ENCODE peak calls at places on chromosome 5, in eight cellular contexts. One of them, this sample, is unnamed.

GRCh38 chr5:56479126-56479525 is 246.0 kb upstream of the ANKRD55 start:
- DNase-seq in epithelial cell of esophagus: no peak
- DNase-seq in AG04450: no peak
- DNase-seq in fibroblast of lung: no peak
- DNase-seq in Calu3: no peak
- DNase-seq in MCF 10A: no peak
- DNase-seq in A549: no peak
- DNase-seq in activated CD8-positive, alpha-beta T cell treated with anti-CD3 and anti-CD28 coated beads for 36 hours: no peak
- DNase-seq in this sample: no peak

GRCh38 chr5:160470437-160471341 is 49.0 kb downstream of the PTTG1 start:
- DNase-seq in activated CD8-positive, alpha-beta T cell treated with anti-CD3 and anti-CD28 coated beads for 36 hours: peak
- DNase-seq in AG04450: no peak
- DNase-seq in A549: no peak
- DNase-seq in fibroblast of lung: peak
- DNase-seq in epithelial cell of esophagus: no peak
- DNase-seq in MCF 10A: peak
- DNase-seq in Calu3: peak
- DNase-seq in this sample: peak

GRCh38 chr5:87094833-87095232 is 172.8 kb upstream of the RASA1 start:
- DNase-seq in epithelial cell of esophagus: no peak
- DNase-seq in AG04450: no peak
- DNase-seq in Calu3: no peak
- DNase-seq in A549: no peak
- DNase-seq in fibroblast of lung: no peak
- DNase-seq in activated CD8-positive, alpha-beta T cell treated with anti-CD3 and anti-CD28 coated beads for 36 hours: no peak
- DNase-seq in MCF 10A: no peak
- DNase-seq in this sample: no peak

GRCh38 chr5:16784088-16784487 is 152.0 kb downstream of the MYO10 start:
- DNase-seq in fibroblast of lung: peak
- DNase-seq in Calu3: no peak
- DNase-seq in MCF 10A: no peak
- DNase-seq in epithelial cell of esophagus: no peak
- DNase-seq in A549: no peak
- DNase-seq in activated CD8-positive, alpha-beta T cell treated with anti-CD3 and anti-CD28 coated beads for 36 hours: no peak
- DNase-seq in AG04450: peak
- DNase-seq in this sample: peak

GRCh38 chr5:112036206-112036605 is 279.2 kb upstream of the NREP start:
- DNase-seq in Calu3: no peak
- DNase-seq in AG04450: no peak
- DNase-seq in epithelial cell of esophagus: no peak
- DNase-seq in activated CD8-positive, alpha-beta T cell treated with anti-CD3 and anti-CD28 coated beads for 36 hours: no peak
- DNase-seq in fibroblast of lung: no peak
- DNase-seq in MCF 10A: no peak
- DNase-seq in A549: no peak
- DNase-seq in this sample: no peak

GRCh38 chr5:174205939-174206338 is 160.4 kb downstream of the NSG2 start:
- DNase-seq in MCF 10A: no peak
- DNase-seq in Calu3: no peak
- DNase-seq in fibroblast of lung: no peak
- DNase-seq in activated CD8-positive, alpha-beta T cell treated with anti-CD3 and anti-CD28 coated beads for 36 hours: no peak
- DNase-seq in epithelial cell of esophagus: no peak
- DNase-seq in A549: no peak
- DNase-seq in AG04450: no peak
- DNase-seq in this sample: no peak

GRCh38 chr5:6875376-6875775 is 162.1 kb downstream of the TENT4A start:
- DNase-seq in A549: no peak
- DNase-seq in epithelial cell of esophagus: peak
- DNase-seq in activated CD8-positive, alpha-beta T cell treated with anti-CD3 and anti-CD28 coated beads for 36 hours: no peak
- DNase-seq in fibroblast of lung: no peak
- DNase-seq in MCF 10A: peak
- DNase-seq in Calu3: peak
- DNase-seq in AG04450: no peak
- DNase-seq in this sample: no peak

GRCh38 chr5:65769539-65769938 is 47.5 kb downstream of the NLN start:
- DNase-seq in MCF 10A: peak
- DNase-seq in AG04450: peak
- DNase-seq in A549: peak
- DNase-seq in fibroblast of lung: peak
- DNase-seq in Calu3: no peak
- DNase-seq in epithelial cell of esophagus: peak
- DNase-seq in activated CD8-positive, alpha-beta T cell treated with anti-CD3 and anti-CD28 coated beads for 36 hours: no peak
- DNase-seq in this sample: peak

DNA sequence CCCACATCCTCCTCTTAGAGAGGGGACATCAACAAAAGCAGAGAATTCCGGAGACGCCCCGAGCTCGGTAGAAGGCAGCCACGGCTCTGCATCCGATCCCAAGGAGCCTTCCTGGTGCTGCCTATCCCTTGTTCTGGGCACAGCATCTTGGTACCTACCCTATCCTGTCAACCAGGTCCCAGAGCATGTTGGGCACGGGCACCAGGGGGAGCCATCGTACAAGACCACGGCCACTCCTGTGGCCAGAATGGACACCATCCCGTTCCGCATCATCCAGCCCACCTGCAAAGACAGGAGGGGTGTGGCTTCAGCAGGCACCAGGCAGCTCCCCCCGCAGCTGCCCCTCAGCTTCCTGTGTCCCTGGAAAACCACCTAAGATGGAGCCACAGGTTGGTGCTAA is 62.7 kb upstream of the ZNF354A start:
- DNase-seq in MCF 10A: peak
- DNase-seq in A549: peak
- DNase-seq in epithelial cell of esophagus: peak
- DNase-seq in AG04450: no peak
- DNase-seq in fibroblast of lung: no peak
- DNase-seq in activated CD8-positive, alpha-beta T cell treated with anti-CD3 and anti-CD28 coated beads for 36 hours: peak
- DNase-seq in Calu3: no peak
- DNase-seq in this sample: no peak
- TF ChIP-seq CTCF in MCF 10A: peak
- TF ChIP-seq CTCF in A549: no peak
- TF ChIP-seq CTCF in epithelial cell of esophagus: peak
- TF ChIP-seq CTCF in AG04450: no peak
- TF ChIP-seq CTCF in fibroblast of lung: no peak
- TF ChIP-seq CTCF in activated CD8-positive, alpha-beta T cell treated with anti-CD3 and anti-CD28 coated beads for 36 hours: peak
- TF ChIP-seq CTCF in Calu3: no peak
- TF ChIP-seq CTCF in this sample: no peak

GRCh38 chr5:118791986-118792734 is 196.2 kb downstream of the DTWD2 start:
- DNase-seq in activated CD8-positive, alpha-beta T cell treated with anti-CD3 and anti-CD28 coated beads for 36 hours: peak
- DNase-seq in A549: peak
- DNase-seq in AG04450: peak
- DNase-seq in Calu3: peak
- DNase-seq in epithelial cell of esophagus: peak
- DNase-seq in MCF 10A: peak
- DNase-seq in fibroblast of lung: peak
- DNase-seq in this sample: peak
- TF ChIP-seq CTCF in activated CD8-positive, alpha-beta T cell treated with anti-CD3 and anti-CD28 coated beads for 36 hours: peak
- TF ChIP-seq CTCF in A549: peak
- TF ChIP-seq CTCF in AG04450: peak
- TF ChIP-seq CTCF in Calu3: peak
- TF ChIP-seq CTCF in epithelial cell of esophagus: peak
- TF ChIP-seq CTCF in MCF 10A: peak
- TF ChIP-seq CTCF in fibroblast of lung: peak
- TF ChIP-seq CTCF in this sample: peak

GRCh38 chr5:88724201-88724600 is 158.8 kb downstream of the MEF2C start:
- DNase-seq in Calu3: no peak
- DNase-seq in AG04450: no peak
- DNase-seq in fibroblast of lung: peak
- DNase-seq in A549: peak
- DNase-seq in epithelial cell of esophagus: peak
- DNase-seq in activated CD8-positive, alpha-beta T cell treated with anti-CD3 and anti-CD28 coated beads for 36 hours: no peak
- DNase-seq in MCF 10A: peak
- DNase-seq in this sample: peak
- TF ChIP-seq CTCF in Calu3: peak
- TF ChIP-seq CTCF in AG04450: peak
- TF ChIP-seq CTCF in fibroblast of lung: no peak
- TF ChIP-seq CTCF in A549: peak
- TF ChIP-seq CTCF in epithelial cell of esophagus: peak
- TF ChIP-seq CTCF in activated CD8-positive, alpha-beta T cell treated with anti-CD3 and anti-CD28 coated beads for 36 hours: peak
- TF ChIP-seq CTCF in MCF 10A: peak
- TF ChIP-seq CTCF in this sample: peak

GRCh38 chr5:15500326-15500958 is 462 bp downstream of the FBXL7 start:
- DNase-seq in epithelial cell of esophagus: peak
- DNase-seq in activated CD8-positive, alpha-beta T cell treated with anti-CD3 and anti-CD28 coated beads for 36 hours: no peak
- DNase-seq in Calu3: no peak
- DNase-seq in MCF 10A: no peak
- DNase-seq in A549: peak
- DNase-seq in fibroblast of lung: peak
- DNase-seq in AG04450: no peak
- DNase-seq in this sample: peak

GRCh38 chr5:15502208-15502607 is 2.2 kb downstream of the FBXL7 start:
- DNase-seq in Calu3: no peak
- DNase-seq in fibroblast of lung: peak
- DNase-seq in A549: no peak
- DNase-seq in AG04450: no peak
- DNase-seq in activated CD8-positive, alpha-beta T cell treated with anti-CD3 and anti-CD28 coated beads for 36 hours: no peak
- DNase-seq in epithelial cell of esophagus: no peak
- DNase-seq in MCF 10A: no peak
- DNase-seq in this sample: peak

GRCh38 chr5:15501057-15501791 is 1.2 kb downstream of the FBXL7 start:
- DNase-seq in activated CD8-positive, alpha-beta T cell treated with anti-CD3 and anti-CD28 coated beads for 36 hours: no peak
- DNase-seq in Calu3: no peak
- DNase-seq in MCF 10A: no peak
- DNase-seq in A549: peak
- DNase-seq in AG04450: no peak
- DNase-seq in epithelial cell of esophagus: peak
- DNase-seq in fibroblast of lung: peak
- DNase-seq in this sample: peak

GRCh38 chr5:15496886-15497285 is 3.1 kb upstream of the FBXL7 start:
- DNase-seq in Calu3: no peak
- DNase-seq in fibroblast of lung: no peak
- DNase-seq in activated CD8-positive, alpha-beta T cell treated with anti-CD3 and anti-CD28 coated beads for 36 hours: no peak
- DNase-seq in MCF 10A: no peak
- DNase-seq in AG04450: no peak
- DNase-seq in epithelial cell of esophagus: no peak
- DNase-seq in A549: peak
- DNase-seq in this sample: no peak

DNA sequence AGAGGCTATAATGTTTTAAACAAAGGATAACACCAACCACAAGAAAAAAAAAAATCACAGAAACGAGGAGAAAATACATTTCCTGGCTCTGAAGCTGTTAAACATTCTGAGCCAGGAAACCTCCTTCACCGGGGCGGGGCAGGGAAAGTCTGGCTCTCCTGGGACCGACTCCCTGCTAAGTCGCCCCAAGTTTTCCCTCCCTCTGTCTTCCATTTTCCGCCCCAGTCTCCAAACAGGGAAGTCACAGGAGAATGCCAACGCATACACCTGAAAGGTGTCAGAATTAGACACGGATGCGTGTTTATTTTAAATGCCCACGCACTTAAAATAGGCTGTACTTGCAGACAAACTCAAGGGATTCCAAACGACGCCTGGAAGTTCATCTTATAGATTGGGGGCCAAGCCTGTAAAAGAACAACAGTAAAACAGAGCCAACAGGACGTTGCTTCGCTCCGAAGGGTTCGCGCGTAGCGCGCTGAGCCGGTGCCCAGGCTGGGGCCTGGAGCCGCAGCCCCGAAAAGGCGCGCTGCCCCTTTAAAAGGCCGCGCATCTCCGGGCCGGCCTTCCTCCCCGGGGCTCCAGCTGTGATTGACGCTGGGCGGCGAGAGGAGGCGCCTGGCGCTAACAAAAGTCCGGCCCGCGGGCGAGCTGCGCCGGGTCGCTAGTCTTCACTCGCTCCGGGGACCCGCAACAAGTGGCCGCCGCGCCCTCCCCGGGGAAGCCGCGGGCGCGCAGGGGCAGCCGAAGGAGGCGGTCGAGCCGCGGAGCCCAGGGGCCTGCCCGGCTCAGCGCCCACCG is at the start of gene FBXL7:
- DNase-seq in fibroblast of lung: peak
- DNase-seq in MCF 10A: no peak
- DNase-seq in epithelial cell of esophagus: peak
- DNase-seq in AG04450: peak
- DNase-seq in activated CD8-positive, alpha-beta T cell treated with anti-CD3 and anti-CD28 coated beads for 36 hours: no peak
- DNase-seq in A549: peak
- DNase-seq in Calu3: no peak
- DNase-seq in this sample: peak
- TF ChIP-seq CTCF in fibroblast of lung: peak
- TF ChIP-seq CTCF in MCF 10A: no peak
- TF ChIP-seq CTCF in epithelial cell of esophagus: no peak
- TF ChIP-seq CTCF in AG04450: peak
- TF ChIP-seq CTCF in activated CD8-positive, alpha-beta T cell treated with anti-CD3 and anti-CD28 coated beads for 36 hours: no peak
- TF ChIP-seq CTCF in A549: no peak
- TF ChIP-seq CTCF in Calu3: no peak
- TF ChIP-seq CTCF in this sample: peak

GRCh38 chr5:93058309-93058708 is 522.7 kb downstream of the NR2F1-AS1 start:
- DNase-seq in Calu3: no peak
- DNase-seq in fibroblast of lung: peak
- DNase-seq in activated CD8-positive, alpha-beta T cell treated with anti-CD3 and anti-CD28 coated beads for 36 hours: no peak
- DNase-seq in AG04450: peak
- DNase-seq in MCF 10A: peak
- DNase-seq in epithelial cell of esophagus: no peak
- DNase-seq in A549: no peak
- DNase-seq in this sample: peak

GRCh38 chr5:93057311-93057710 is 523.7 kb downstream of the NR2F1-AS1 start:
- DNase-seq in A549: no peak
- DNase-seq in MCF 10A: no peak
- DNase-seq in AG04450: no peak
- DNase-seq in fibroblast of lung: no peak
- DNase-seq in activated CD8-positive, alpha-beta T cell treated with anti-CD3 and anti-CD28 coated beads for 36 hours: no peak
- DNase-seq in epithelial cell of esophagus: no peak
- DNase-seq in Calu3: no peak
- DNase-seq in this sample: no peak

DNA sequence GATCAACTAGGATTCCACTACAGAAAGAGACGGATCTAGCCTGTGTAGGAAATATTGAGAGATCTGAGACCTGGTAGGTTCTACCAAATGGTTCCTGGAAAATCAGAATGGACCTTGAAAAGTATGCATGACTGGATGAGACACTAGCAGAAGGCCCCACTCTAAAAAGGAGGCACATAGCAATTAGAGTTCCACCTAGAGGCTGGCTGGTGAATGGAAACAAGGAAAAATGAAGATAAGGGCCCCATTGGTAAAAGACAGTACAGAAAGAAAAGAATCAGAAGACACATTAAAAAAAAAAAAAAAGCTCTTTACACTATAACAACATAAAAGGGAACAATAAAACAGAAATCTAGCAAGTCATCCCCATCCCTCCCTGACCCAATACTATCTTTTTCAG is 518.5 kb downstream of the NR2F1-AS1 start:
- DNase-seq in epithelial cell of esophagus: peak
- DNase-seq in fibroblast of lung: peak
- DNase-seq in Calu3: no peak
- DNase-seq in AG04450: no peak
- DNase-seq in MCF 10A: peak
- DNase-seq in activated CD8-positive, alpha-beta T cell treated with anti-CD3 and anti-CD28 coated beads for 36 hours: no peak
- DNase-seq in A549: peak
- DNase-seq in this sample: no peak
- TF ChIP-seq CTCF in epithelial cell of esophagus: peak
- TF ChIP-seq CTCF in fibroblast of lung: no peak
- TF ChIP-seq CTCF in Calu3: peak
- TF ChIP-seq CTCF in AG04450: no peak
- TF ChIP-seq CTCF in MCF 10A: no peak
- TF ChIP-seq CTCF in activated CD8-positive, alpha-beta T cell treated with anti-CD3 and anti-CD28 coated beads for 36 hours: no peak
- TF ChIP-seq CTCF in A549: no peak
- TF ChIP-seq CTCF in this sample: peak

This sample was measured in astrocyte of the spinal cord.